ENCODE peak calls at places on chromosomes 16 and 17, in four cellular contexts. J, X, E and A are unnamed samples.

GRCh38 chr16:47323241-47323640 is 137.6 kb downstream of the ITFG1 start:
- DNase-seq in J (no peak), X (no peak), E (no peak), A (peak; percentile 37)

GRCh38 chr16:66228791-66229190 is 137.7 kb upstream of the CDH5 start:
- DNase-seq in J (no peak), X (no peak), E (no peak), A (no peak)

GRCh38 chr16:16830401-16830800 is 451.5 kb downstream of the NPIPA7 start:
- DNase-seq in J (no peak), X (no peak), E (no peak), A (no peak)

GRCh38 chr17:45092932-45093430 is 31.9 kb downstream of the NMT1 start:
- DNase-seq in J (no peak), X (peak; percentile 99), E (no peak), A (no peak)

GRCh38 chr16:24347556-24347955 is 91.4 kb downstream of the CACNG3 start:
- DNase-seq in J (no peak), X (no peak), E (no peak), A (no peak)

GRCh38 chr16:2184346-2184745 is 12.1 kb downstream of the CASKIN1 start:
- DNase-seq in J (no peak), X (no peak), E (no peak), A (no peak)

GRCh38 chr17:17545984-17546383 is 45.5 kb downstream of the PEMT start:
- DNase-seq in J (no peak), X (no peak), E (no peak), A (no peak)

GRCh38 chr17:57739402-57740224 is 5.5 kb downstream of the CCDC182 start:
- DNase-seq in J (no peak), X (peak; percentile 51), E (peak; percentile 17), A (peak; percentile 77)

GRCh38 chr17:79042421-79043190 is 18.6 kb downstream of the C1QTNF1 start:
- DNase-seq in J (peak; percentile 59), X (peak; percentile 79), E (peak; percentile 62), A (peak; percentile 88)

GRCh38 chr17:77479817-77480508 is 339.2 kb downstream of the SEC14L1 start:
- DNase-seq in J (no peak), X (no peak), E (no peak), A (peak; percentile 56)

GRCh38 chr17:31674305-31674704 is 184.7 kb downstream of the COPRS start:
- DNase-seq in J (no peak), X (peak; percentile 66), E (no peak), A (no peak)

GRCh38 chr17:72372185-72372584 is 251.4 kb downstream of the SOX9 start:
- DNase-seq in J (no peak), X (no peak), E (no peak), A (no peak)

GRCh38 chr16:56983211-56983751 is 6.1 kb upstream of the NLRC5 start:
- DNase-seq in J (no peak), X (no peak), E (no peak), A (no peak)

GRCh38 chr16:66129196-66129595 is 237.3 kb upstream of the CDH5 start:
- DNase-seq in J (no peak), X (no peak), E (no peak), A (no peak)

GRCh38 chr16:84461504-84462295 is 42.8 kb downstream of the MEAK7 start:
- DNase-seq in J (no peak), X (no peak), E (no peak), A (no peak)

GRCh38 chr16:72925631-72925979 is 122.3 kb downstream of the ZFHX3 start:
- DNase-seq in J (no peak), X (no peak), E (no peak), A (no peak)

GRCh38 chr17:78343099-78343432 is 16.8 kb downstream of the SOCS3 start:
- DNase-seq in J (no peak), X (no peak), E (no peak), A (peak; percentile 72)

GRCh38 chr17:35684046-35684802 is 47.2 kb upstream of the RASL10B start:
- DNase-seq in J (no peak), X (no peak), E (no peak), A (peak; percentile 63)

GRCh38 chr17:76051071-76051467 is 21.2 kb downstream of the SRP68 start:
- DNase-seq in J (no peak), X (no peak), E (no peak), A (no peak)

GRCh38 chr17:65408050-65408449 is 153.4 kb downstream of the AXIN2 start:
- DNase-seq in J (no peak), X (no peak), E (no peak), A (no peak)

GRCh38 chr17:43608313-43608712 is 53.4 kb downstream of the MEOX1 start:
- DNase-seq in J (no peak), X (no peak), E (no peak), A (no peak)

GRCh38 chr17:8156174-8156992 is 4.2 kb upstream of the PER1 start:
- DNase-seq in J (peak; percentile 97), X (peak; percentile 99), E (peak; percentile 100), A (peak; percentile 100)

GRCh38 chr17:3603119-3603869 is 5.9 kb downstream of the TRPV1 start:
- DNase-seq in J (no peak), X (peak; percentile 27), E (no peak), A (no peak)

GRCh38 chr17:62165378-62165722 is 100.3 kb upstream of the MED13 start:
- DNase-seq in J (no peak), X (no peak), E (no peak), A (no peak)

GRCh38 chr17:81712468-81713003 is 452 bp downstream of the SLC25A10 start:
- DNase-seq in J (no peak), X (no peak), E (no peak), A (no peak)

GRCh38 chr16:8944113-8944765 is 19.5 kb downstream of the USP7 start:
- DNase-seq in J (no peak), X (no peak), E (no peak), A (no peak)

GRCh38 chr16:81746566-81746965 is 32.5 kb upstream of the PLCG2 start:
- DNase-seq in J (no peak), X (no peak), E (no peak), A (no peak)

GRCh38 chr16:65409505-65409904 is 287.6 kb upstream of the CDH11 start:
- DNase-seq in J (no peak), X (no peak), E (no peak), A (no peak)

GRCh38 chr16:30378236-30379164 is 3.9 kb downstream of the SEPTIN1 start:
- DNase-seq in J (peak; percentile 90), X (peak; percentile 95), E (peak; percentile 99), A (peak; percentile 100)

GRCh38 chr16:980595-980854 is 1.0 kb upstream of the SOX8 start:
- DNase-seq in J (no peak), X (no peak), E (no peak), A (no peak)

GRCh38 chr17:82003411-82004381 is 19.0 kb downstream of the CENPX start:
- DNase-seq in J (no peak), X (peak; percentile 92), E (no peak), A (no peak)

GRCh38 chr17:21370430-21370829 is 5.7 kb upstream of the KCNJ12 start:
- DNase-seq in J (no peak), X (no peak), E (no peak), A (no peak)

GRCh38 chr17:57528084-57528451 is 217.0 kb downstream of the CCDC182 start:
- DNase-seq in J (peak; percentile 67), X (no peak), E (no peak), A (peak; percentile 32)

GRCh38 chr16:7615565-7615964 is 282.9 kb downstream of the RBFOX1 start:
- DNase-seq in J (no peak), X (no peak), E (no peak), A (no peak)

GRCh38 chr17:82121246-82121645 is 23.2 kb upstream of the FASN start:
- DNase-seq in J (no peak), X (no peak), E (no peak), A (no peak)

GRCh38 chr17:46143827-46144236 is 49.4 kb downstream of the KANSL1 start:
- DNase-seq in J (no peak), X (no peak), E (no peak), A (no peak)

GRCh38 chr17:47956818-47957590 is 679 bp downstream of the PRR15L start:
- DNase-seq in J (no peak), X (no peak), E (no peak), A (no peak)

GRCh38 chr17:77124192-77124908 is 16.4 kb upstream of the SEC14L1 start:
- DNase-seq in J (no peak), X (no peak), E (no peak), A (no peak)